ENCODE peak calls at places on chromosomes 11 and 22, in nine cellular contexts. M is tibial artery; A is testis; D is fibroblast of the aortic adventitia; Z is H1; B is astrocyte of the cerebellum; H is GM12865; T is CD8-positive, alpha-beta T cell; I is AG09319. W is an unnamed sample.

GRCh38 chr11:116397556-116398167 is 375.1 kb downstream of the BUD13 start:
- DNase-seq in M (no peak), I (no peak), D (no peak), B (no peak), T (no peak), H (no peak), A (peak), Z (no peak), W (no peak)

GRCh38 chr22:44684506-44685383 is 17.3 kb upstream of the PRR5 start:
- DNase-seq in T (peak), H (peak), D (peak), I (peak), A (peak), B (peak), M (peak), Z (peak), W (peak)

GRCh38 chr11:105610796-105611361 is 1.0 kb downstream of the GRIA4 start:
- DNase-seq in Z (no peak), B (no peak), H (no peak), T (no peak), A (no peak), D (no peak), M (no peak), I (no peak), W (no peak)

GRCh38 chr11:3892156-3892555 is 36.7 kb downstream of the STIM1 start:
- DNase-seq in T (no peak), A (no peak), B (no peak), H (no peak), I (no peak), M (no peak), D (no peak), Z (no peak), W (no peak)

GRCh38 chr11:20881328-20882079 is 212.1 kb downstream of the NELL1 start:
- DNase-seq in I (no peak), M (no peak), Z (no peak), T (no peak), B (no peak), D (no peak), A (no peak), H (no peak), W (no peak)

GRCh38 chr11:122093731-122094130 is 22.3 kb downstream of the BLID start:
- DNase-seq in M (no peak), A (no peak), H (no peak), I (no peak), Z (no peak), D (peak), T (no peak), B (peak), W (peak)

GRCh38 chr11:8917157-8917820 is 6.3 kb downstream of the AKIP1 start:
- DNase-seq in T (no peak), Z (no peak), A (peak), M (no peak), D (peak), B (peak), H (no peak), I (peak), W (peak)

GRCh38 chr11:1671658-1672057 is 25.3 kb upstream of the KRTAP5-6 start:
- DNase-seq in T (no peak), I (no peak), M (no peak), D (no peak), H (no peak), B (no peak), Z (no peak), A (no peak), W (no peak)

GRCh38 chr22:19873138-19873959 is 18.7 kb upstream of the GNB1L start:
- DNase-seq in T (peak), D (no peak), A (no peak), Z (no peak), B (no peak), I (no peak), M (peak), H (no peak), W (no peak)

GRCh38 chr11:405323-405975 is 9.3 kb downstream of the SIGIRR start:
- DNase-seq in B (no peak), M (peak), A (peak), I (no peak), T (no peak), Z (no peak), D (peak), H (no peak), W (no peak)

GRCh38 chr11:59822989-59823566 is 12.5 kb upstream of the MRPL16 start:
- DNase-seq in M (no peak), D (peak), H (peak), T (no peak), A (peak), Z (no peak), B (no peak), I (peak), W (peak)

GRCh38 chr11:99911116-99911515 is 776.0 kb upstream of the ARHGAP42 start:
- DNase-seq in Z (no peak), A (no peak), D (no peak), I (no peak), T (no peak), H (no peak), M (no peak), B (no peak), W (no peak)

GRCh38 chr11:131993291-131993690 is 622.9 kb downstream of the NTM start:
- DNase-seq in A (no peak), D (peak), M (no peak), T (no peak), I (no peak), Z (no peak), H (no peak), B (no peak), W (peak)

GRCh38 chr22:44309137-44309536 is 3.6 kb downstream of the SHISAL1 start:
- DNase-seq in T (no peak), M (peak), D (peak), Z (no peak), H (peak), I (peak), B (peak), A (no peak), W (peak)

GRCh38 chr11:33387996-33388395 is 130.8 kb downstream of the HIPK3 start:
- DNase-seq in B (no peak), T (no peak), Z (no peak), D (no peak), H (peak), I (no peak), M (no peak), A (no peak), W (no peak)

GRCh38 chr11:34219862-34220490 is 114.5 kb downstream of the NAT10 start:
- DNase-seq in H (no peak), A (no peak), B (no peak), I (no peak), Z (no peak), D (peak), T (no peak), M (no peak), W (no peak)

GRCh38 chr11:69920500-69921428 is 101.5 kb upstream of the FGF3 start:
- DNase-seq in I (no peak), M (peak), B (no peak), D (no peak), Z (no peak), H (no peak), T (peak), A (no peak), W (no peak)

GRCh38 chr22:49647346-49648026 is 180.2 kb downstream of the BRD1 start:
- DNase-seq in A (no peak), Z (no peak), M (no peak), H (no peak), T (no peak), D (no peak), B (no peak), I (no peak), W (no peak)

GRCh38 chr11:15723966-15724365 is 609.2 kb downstream of the INSC start:
- DNase-seq in D (no peak), I (no peak), Z (no peak), H (no peak), T (no peak), M (no peak), A (no peak), B (no peak), W (no peak)

GRCh38 chr11:72700026-72700610 is 25.9 kb upstream of the PDE2A start:
- DNase-seq in Z (no peak), A (no peak), M (no peak), D (peak), B (no peak), I (no peak), T (no peak), H (no peak), W (peak)

GRCh38 chr11:91296628-91297027 is 928.0 kb upstream of the FAT3 start:
- DNase-seq in H (no peak), B (peak), T (no peak), I (no peak), Z (no peak), A (no peak), M (no peak), D (no peak), W (peak)

GRCh38 chr11:109037856-109038780 is 373.2 kb downstream of the DDX10 start:
- DNase-seq in H (no peak), D (peak), M (no peak), A (no peak), I (peak), B (peak), T (no peak), Z (no peak), W (peak)

GRCh38 chr11:94768602-94769511 is 701 bp downstream of the AMOTL1 start:
- DNase-seq in B (no peak), A (peak), M (peak), I (no peak), D (no peak), H (no peak), Z (no peak), T (no peak), W (peak)

GRCh38 chr11:126268361-126268707 is 361 bp downstream of the SRPRA start:
- DNase-seq in M (no peak), D (no peak), I (no peak), B (no peak), T (no peak), H (no peak), Z (no peak), A (no peak), W (no peak)

GRCh38 chr11:72398058-72398758 is 36.1 kb downstream of the CLPB start:
- DNase-seq in D (no peak), I (no peak), Z (no peak), T (peak), H (no peak), A (no peak), B (no peak), M (no peak), W (no peak)

GRCh38 chr11:22787565-22788162 is 41.9 kb downstream of the SVIP start:
- DNase-seq in T (no peak), M (no peak), B (peak), D (peak), H (peak), A (peak), I (no peak), Z (no peak), W (peak)

GRCh38 chr22:39732625-39733024 is 160.9 kb downstream of the ENTHD1 start:
- DNase-seq in M (no peak), B (no peak), A (no peak), I (no peak), D (no peak), H (no peak), T (no peak), Z (no peak), W (no peak)

GRCh38 chr22:50444663-50445062 is 30.2 kb downstream of the SBF1 start:
- DNase-seq in B (peak), A (peak), T (no peak), Z (no peak), M (no peak), D (peak), H (no peak), I (peak), W (peak)

GRCh38 chr11:34599406-34599901 is 21.4 kb upstream of the EHF start:
- DNase-seq in T (no peak), Z (no peak), D (peak), I (peak), M (no peak), A (no peak), B (no peak), H (peak), W (peak)

GRCh38 chr11:67306769-67307544 is 3.6 kb downstream of the SSH3 start:
- DNase-seq in M (no peak), B (no peak), D (no peak), T (no peak), I (no peak), Z (no peak), H (no peak), A (no peak), W (no peak)

GRCh38 chr22:39144101-39144815 is 8.2 kb downstream of the CBX7 start:
- DNase-seq in I (no peak), H (peak), Z (no peak), A (peak), T (peak), M (peak), B (no peak), D (peak), W (peak)

GRCh38 chr22:31730344-31730711 is 19.6 kb downstream of the PRR14L start:
- DNase-seq in Z (no peak), H (no peak), I (no peak), M (peak), A (no peak), T (no peak), D (no peak), B (no peak), W (no peak)
- TF ChIP-seq CTCF in Z (peak), H (no peak), I (no peak), M (no peak), A (no peak), T (no peak), D (no peak), B (peak), W (no peak)

DNA sequence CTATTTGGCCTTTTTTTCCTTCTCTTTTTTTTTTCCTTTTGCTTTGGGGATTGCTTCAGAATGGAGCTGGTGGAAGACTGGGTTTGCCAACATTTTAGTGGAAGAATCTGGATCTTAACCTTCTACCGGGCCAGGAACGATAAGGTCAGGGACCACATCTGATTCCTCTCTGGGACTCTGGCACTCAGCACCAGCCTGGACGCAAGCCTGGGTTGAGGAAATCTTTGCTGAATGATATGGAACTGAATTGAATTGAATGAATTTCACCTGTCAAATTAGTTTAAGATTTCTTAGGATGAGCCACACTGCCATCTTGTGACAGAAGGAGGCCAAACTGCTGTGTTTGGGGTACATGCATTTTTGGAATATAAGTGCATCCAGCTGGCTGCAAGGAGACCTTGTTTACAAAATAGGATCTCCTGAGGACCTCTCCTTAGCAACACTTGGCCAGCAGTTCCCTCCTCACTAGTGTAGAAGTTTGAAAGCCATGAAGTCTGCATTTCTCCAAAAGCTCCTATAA is 30.4 kb downstream of the TPBGL start:
- DNase-seq in H (peak), T (no peak), I (no peak), B (no peak), M (no peak), D (peak), Z (no peak), A (peak), W (peak)
- TF ChIP-seq CTCF in H (peak), T (peak), I (peak), B (peak), M (no peak), D (peak), Z (no peak), A (no peak), W (peak)

GRCh38 chr22:31085493-31085824 is 4.3 kb downstream of the SMTN start:
- DNase-seq in M (peak), B (no peak), A (peak), D (no peak), H (no peak), T (no peak), Z (no peak), I (no peak), W (no peak)
- TF ChIP-seq CTCF in M (peak), B (no peak), A (no peak), D (no peak), H (no peak), T (peak), Z (no peak), I (no peak), W (no peak)

DNA sequence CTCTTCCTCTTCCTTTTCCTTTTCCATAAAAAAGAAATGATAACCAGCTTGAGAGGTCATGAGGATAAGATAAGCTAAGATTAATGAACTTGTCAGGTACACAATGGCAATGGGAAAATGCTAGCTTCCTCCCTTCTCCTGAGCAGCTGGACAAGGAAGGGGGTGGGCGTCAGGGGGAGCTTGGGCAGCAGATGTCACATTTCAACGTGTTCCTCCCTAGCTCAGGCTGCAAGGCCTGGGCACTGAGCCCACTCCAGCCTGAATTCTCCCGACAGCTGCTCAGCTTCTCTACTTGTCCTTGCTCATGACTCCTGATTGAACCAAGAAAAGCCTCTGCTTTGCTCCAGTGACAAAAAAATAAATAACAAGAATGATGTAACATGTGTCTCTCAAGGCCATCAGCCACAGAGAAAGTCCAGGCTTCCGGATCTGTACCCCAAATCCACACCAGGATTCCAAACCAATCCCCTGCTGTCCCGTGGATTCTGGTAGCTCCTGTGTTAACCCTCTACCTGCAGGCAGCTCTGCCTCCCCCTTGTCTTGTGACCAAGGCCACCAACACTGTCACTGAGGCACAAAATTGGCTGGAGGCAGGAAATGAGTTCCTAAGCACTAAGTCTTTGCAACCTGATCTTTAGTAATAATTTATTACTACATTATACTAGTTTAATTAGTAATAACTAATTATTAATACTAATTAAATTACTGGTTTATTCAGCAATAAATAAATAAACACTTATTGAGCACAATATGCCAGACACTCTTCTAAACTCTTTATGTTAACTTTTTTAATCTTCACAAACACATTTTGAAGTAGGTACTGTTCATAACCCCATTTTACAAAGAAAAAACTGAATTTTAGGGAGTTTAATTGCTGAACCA is 146.5 kb downstream of the CCDC34 start:
- DNase-seq in M (no peak), T (no peak), B (no peak), A (peak), D (peak), Z (no peak), I (no peak), H (no peak), W (peak)
- TF ChIP-seq CTCF in M (no peak), T (no peak), B (no peak), A (no peak), D (no peak), Z (no peak), I (no peak), H (no peak), W (no peak)

DNA sequence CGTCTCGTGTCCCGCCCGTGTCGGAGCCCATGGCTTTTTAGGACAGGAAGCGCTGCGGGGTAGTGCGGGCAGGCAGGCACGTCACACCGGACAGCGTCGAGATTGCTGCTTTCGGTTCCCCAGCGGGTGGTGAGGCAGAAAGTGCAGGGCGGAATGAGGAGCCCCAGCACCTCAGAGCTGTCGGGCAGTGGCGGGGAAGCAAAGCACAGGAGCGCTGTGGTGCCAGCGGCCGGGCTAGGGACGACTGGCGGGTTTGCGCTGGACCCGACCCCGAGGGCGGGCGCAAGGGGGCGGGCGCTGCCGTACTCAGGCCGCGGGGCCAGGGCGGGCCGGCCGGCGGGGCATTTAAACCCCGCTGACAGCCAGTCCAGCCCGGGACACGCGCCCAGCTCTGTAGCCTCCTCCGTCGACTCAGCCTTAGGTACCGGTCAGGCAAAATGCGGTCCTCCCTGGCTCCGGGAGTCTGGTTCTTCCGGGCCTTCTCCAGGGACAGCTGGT is at the start of gene SLC37A2:
- DNase-seq in D (peak), Z (no peak), H (peak), B (peak), T (peak), A (peak), M (peak), I (no peak), W (peak)
- TF ChIP-seq CTCF in D (no peak), Z (peak), H (no peak), B (no peak), T (no peak), A (peak), M (peak), I (no peak), W (peak)

GRCh38 chr11:113577356-113578163 is 102.4 kb upstream of the DRD2 start:
- DNase-seq in A (no peak), Z (no peak), M (no peak), D (no peak), H (no peak), T (no peak), I (no peak), B (no peak), W (no peak)

GRCh38 chr11:113578164-113578455 is 102.9 kb upstream of the DRD2 start:
- DNase-seq in H (no peak), B (no peak), A (no peak), D (no peak), I (no peak), M (no peak), Z (no peak), T (no peak), W (no peak)

GRCh38 chr11:113581713-113582112 is 106.5 kb upstream of the DRD2 start:
- DNase-seq in D (no peak), I (no peak), A (no peak), T (no peak), H (no peak), B (no peak), M (no peak), Z (no peak), W (no peak)

GRCh38 chr11:113579292-113579940 is 104.2 kb upstream of the DRD2 start:
- DNase-seq in T (no peak), H (no peak), I (no peak), B (peak), D (no peak), Z (no peak), M (no peak), A (no peak), W (no peak)

GRCh38 chr11:113578715-113579250 is 103.6 kb upstream of the DRD2 start:
- DNase-seq in I (no peak), B (no peak), T (no peak), D (no peak), M (no peak), Z (no peak), H (no peak), A (no peak), W (no peak)
- TF ChIP-seq CTCF in I (no peak), B (no peak), T (no peak), D (no peak), M (no peak), Z (no peak), H (no peak), A (no peak), W (no peak)

DNA sequence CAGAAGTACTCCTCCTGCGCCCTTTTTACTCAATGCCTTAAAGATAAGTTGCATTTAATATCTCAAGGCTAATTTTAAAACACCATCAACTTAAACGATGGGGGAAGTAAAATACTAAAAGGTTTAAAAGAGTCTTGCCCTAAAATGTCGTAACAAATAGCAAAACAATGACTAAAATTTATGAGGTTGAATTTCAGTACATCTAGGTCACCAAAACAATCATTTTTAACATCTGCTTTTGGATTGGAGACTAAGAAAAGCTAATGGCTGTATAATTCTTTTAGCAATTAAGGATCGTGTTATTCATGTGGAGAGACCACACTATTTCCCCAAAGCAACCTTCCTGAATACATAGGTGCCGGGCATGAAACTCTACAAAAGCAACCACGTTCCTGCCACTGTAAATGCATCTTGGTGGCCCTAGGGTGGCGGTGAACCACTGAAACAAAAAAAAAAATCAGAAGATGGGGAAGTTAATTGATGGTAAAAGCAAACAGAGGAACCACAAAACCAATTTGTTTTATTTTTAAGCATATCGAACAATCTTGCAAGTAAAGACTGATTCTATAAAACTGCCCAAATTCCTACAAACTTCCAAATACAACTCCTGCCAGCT is 45.8 kb downstream of the CELF1 start:
- DNase-seq in D (peak), M (no peak), B (no peak), T (no peak), A (no peak), Z (no peak), H (peak), I (no peak), W (no peak)
- TF ChIP-seq CTCF in D (no peak), M (no peak), B (no peak), T (no peak), A (no peak), Z (no peak), H (no peak), I (no peak), W (no peak)